ENCODE peak calls at places on chromosomes 4 and X, in six cellular contexts. X is uterus, V is EL, E is type B pancreatic cell, D is cardiac muscle cell, Z is AG04450. F is an unnamed sample.

GRCh38 chrX:24526616-24527015 is 61.5 kb downstream of the PDK3 start:
- DNase-seq in X (no peak), V (no peak), E (no peak), D (no peak), Z (no peak), F (no peak)

GRCh38 chr4:174262624-174263444 is 20.6 kb downstream of the FBXO8 start:
- DNase-seq in X (no peak), V (no peak), E (no peak), D (no peak), Z (no peak), F (no peak)

GRCh38 chrX:133840415-133840814 is 145.0 kb downstream of the GPC3 start:
- DNase-seq in X (no peak), V (no peak), E (no peak), D (no peak), Z (no peak), F (no peak)

GRCh38 chrX:77785746-77786548 is at the start of gene ATRX:
- DNase-seq in X (peak), V (peak), E (peak), D (peak), Z (peak), F (peak)

GRCh38 chr4:39987505-39987904 is 9.8 kb upstream of the PDS5A start:
- DNase-seq in X (no peak), V (no peak), E (no peak), D (no peak), Z (no peak), F (no peak)

GRCh38 chr4:160498211-160498610 is 1395.3 kb downstream of the RAPGEF2 start:
- DNase-seq in X (no peak), V (no peak), E (no peak), D (no peak), Z (no peak), F (no peak)

GRCh38 chrX:11886745-11887144 is 128.7 kb downstream of the MSL3 start:
- DNase-seq in X (no peak), V (peak), E (no peak), D (peak), Z (no peak), F (no peak)

GRCh38 chrX:29699214-29699613 is 516.1 kb upstream of the MAGEB2 start:
- DNase-seq in X (no peak), V (no peak), E (no peak), D (no peak), Z (no peak), F (no peak)

GRCh38 chrX:148380614-148381561 is 119.5 kb upstream of the AFF2 start:
- DNase-seq in X (no peak), V (no peak), E (no peak), D (no peak), Z (no peak), F (no peak)

GRCh38 chrX:15570145-15570544 is 30.6 kb downstream of the ACE2 start:
- DNase-seq in X (no peak), V (no peak), E (no peak), D (no peak), Z (no peak), F (no peak)

GRCh38 chr4:62377700-62378099 is 1177.6 kb downstream of the ADGRL3 start:
- DNase-seq in X (no peak), V (no peak), E (no peak), D (no peak), Z (no peak), F (no peak)

GRCh38 chr4:1360423-1361283 is 13.6 kb downstream of the UVSSA start:
- DNase-seq in X (no peak), V (peak), E (no peak), D (peak), Z (peak), F (no peak)

GRCh38 chr4:174110180-174110579 is 173.3 kb downstream of the FBXO8 start:
- DNase-seq in X (no peak), V (no peak), E (no peak), D (no peak), Z (no peak), F (no peak)

GRCh38 chr4:6892190-6892908 is 17.3 kb upstream of the TBC1D14 start:
- DNase-seq in X (peak), V (peak), E (no peak), D (peak), Z (no peak), F (peak)

GRCh38 chrX:120514236-120514635 is 45.1 kb upstream of the LAMP2 start:
- DNase-seq in X (no peak), V (peak), E (no peak), D (peak), Z (no peak), F (no peak)

GRCh38 chrX:116694046-116694445 is 231.3 kb upstream of the CT83 start:
- DNase-seq in X (no peak), V (no peak), E (no peak), D (no peak), Z (no peak), F (no peak)

GRCh38 chr4:24105183-24106039 is 215.6 kb upstream of the PPARGC1A start:
- DNase-seq in X (peak), V (peak), E (no peak), D (peak), Z (peak), F (peak)

GRCh38 chr4:3353747-3354454 is 61.1 kb downstream of the RGS12 start:
- DNase-seq in X (no peak), V (no peak), E (no peak), D (no peak), Z (no peak), F (no peak)

F was measured in left cardiac atrium.